ENCODE peak calls at places on chromosomes 11 and 22, in four cellular contexts. H is heart right ventricle, D is neural progenitor cell, W is left ventricle myocardium inferior. E is an unnamed sample. For H3K4me1 and H3K9me3, the result is how much of the 10 kb centered on the place peaks cover.

GRCh38 chr11:67118059-67118766 is 850 bp upstream of the KDM2A start:
- DNase-seq in H (peak), D (no peak), W (peak), E (peak)

GRCh38 chr22:48100685-48101417 is 1338.4 kb downstream of the TBC1D22A start:
- DNase-seq in H (no peak), D (no peak), W (no peak), E (no peak)

GRCh38 chr22:16717699-16718558 is 107.3 kb downstream of the XKR3 start:
- DNase-seq in H (no peak), D (no peak), W (no peak), E (no peak)

GRCh38 chr11:100927579-100927978 is 202.0 kb downstream of the PGR start:
- DNase-seq in H (no peak), D (peak), W (no peak), E (no peak)

GRCh38 chr11:46521947-46522681 is 71.7 kb downstream of the AMBRA1 start:
- DNase-seq in H (no peak), D (no peak), W (no peak), E (no peak)

GRCh38 chr22:39808087-39808486 is 85.5 kb downstream of the ENTHD1 start:
- DNase-seq in H (no peak), D (peak), W (no peak), E (no peak)

GRCh38 chr11:58494096-58494495 is 13.8 kb downstream of the OR5B21 start:
- DNase-seq in H (no peak), D (no peak), W (no peak), E (no peak)

GRCh38 chr11:123560001-123560400 is 94.4 kb downstream of the SCN3B start:
- DNase-seq in H (peak), D (peak), W (peak), E (no peak)

GRCh38 chr11:77406396-77406795 is 67.5 kb downstream of the PAK1 start:
- DNase-seq in H (no peak), D (no peak), W (no peak), E (no peak)

GRCh38 chr11:64643927-64644326 is 52.9 kb downstream of the SLC22A12 start:
- DNase-seq in H (no peak), D (no peak), W (no peak), E (no peak)

GRCh38 chr11:120184371-120184945 is 26.4 kb upstream of the OAF start:
- DNase-seq in H (peak), D (no peak), W (peak), E (peak)

GRCh38 chr11:120182790-120183491 is 27.9 kb upstream of the OAF start:
- DNase-seq in H (peak), D (no peak), W (peak), E (peak)

GRCh38 chr11:120184946-120185677 is 25.7 kb upstream of the OAF start:
- DNase-seq in H (peak), D (no peak), W (peak), E (peak)

GRCh38 chr11:120182357-120182756 is 28.5 kb upstream of the OAF start:
- DNase-seq in H (no peak), D (peak), W (no peak), E (no peak)

GRCh38 chr11:120183701-120184141 is 27.1 kb upstream of the OAF start:
- DNase-seq in H (no peak), D (no peak), W (no peak), E (no peak)
- H3K4me1 ChIP-seq in H (under half), D (half or more), W (half or more), E (half or more)

GRCh38 chr11:18633256-18634139 is 644 bp downstream of the SPTY2D1 start:
- DNase-seq in H (no peak), D (no peak), W (no peak), E (peak)
- H3K9me3 ChIP-seq in H (under half), D (under half), W (under half), E (under half)

DNA sequence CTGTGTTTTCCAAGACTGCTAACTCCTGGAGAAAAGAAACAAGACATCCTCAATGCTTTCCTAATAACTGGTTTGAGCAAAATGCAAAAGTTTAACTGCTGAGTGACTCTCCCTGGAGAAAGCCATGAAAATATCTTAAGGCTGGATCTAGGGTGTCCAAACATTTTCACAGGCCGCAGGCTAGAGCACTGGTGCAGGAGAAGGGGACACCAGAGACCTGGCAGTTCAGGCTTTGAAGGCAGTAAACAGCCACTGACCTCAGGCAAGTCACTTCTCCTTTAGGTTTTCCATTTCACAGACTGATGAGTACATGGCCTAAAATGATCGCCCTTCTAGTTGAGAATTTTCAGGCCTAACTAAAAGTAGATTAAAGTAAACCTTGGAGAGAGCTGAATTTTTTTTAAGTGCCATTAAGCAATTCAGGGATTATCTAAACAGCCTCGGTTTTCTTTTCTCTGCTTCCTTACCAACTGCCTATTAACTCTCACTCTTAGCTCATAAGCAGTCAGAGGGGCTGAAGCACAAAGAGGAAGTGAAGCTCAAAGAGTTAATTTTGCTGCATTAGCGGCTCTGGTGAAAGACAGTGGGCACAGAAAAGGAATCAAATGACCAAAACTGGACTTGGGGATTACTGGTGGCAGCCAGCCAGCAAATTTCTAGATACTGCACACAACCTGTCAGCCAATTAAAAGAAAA is 2.3 kb downstream of the CHKA start:
- DNase-seq in H (no peak), D (peak), W (no peak), E (peak)
- H3K4me1 ChIP-seq in H (under half), D (under half), W (half or more), E (under half)

GRCh38 chr11:105821781-105822180 is 200.3 kb downstream of the MSANTD4 start:
- DNase-seq in H (no peak), D (no peak), W (no peak), E (no peak)
- H3K9me3 ChIP-seq in H (under half), D (under half), W (under half), E (under half)

GRCh38 chr11:12123177-12123576 is 12.8 kb downstream of the MICAL2 start:
- DNase-seq in H (no peak), D (no peak), W (no peak), E (no peak)
- H3K4me1 ChIP-seq in H (half or more), D (under half), W (half or more), E (under half)

GRCh38 chr11:134391656-134392055 is 20.4 kb downstream of the B3GAT1 start:
- DNase-seq in H (no peak), D (no peak), W (no peak), E (peak)
- H3K9me3 ChIP-seq in H (under half), D (under half), W (under half), E (under half)

DNA sequence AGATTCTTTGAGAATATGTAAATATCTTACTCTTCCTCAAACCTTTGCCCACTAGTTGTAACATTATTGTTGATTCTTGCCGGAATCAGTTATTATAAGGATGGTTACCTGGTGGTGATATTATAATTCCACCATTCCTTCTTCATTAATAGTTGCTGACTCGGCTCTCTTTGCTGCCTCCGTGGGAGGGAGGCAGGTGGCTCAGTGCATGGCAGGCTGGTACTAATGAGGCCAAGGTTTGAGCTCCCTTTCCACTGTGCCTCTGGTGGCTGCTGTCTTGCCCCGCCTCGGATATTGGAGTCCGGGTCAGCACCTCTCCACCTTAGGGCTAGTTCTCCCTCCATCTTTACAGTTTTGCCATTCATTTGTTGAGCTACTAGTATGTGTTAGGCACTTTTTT is 12.7 kb downstream of the CD6 start:
- DNase-seq in H (no peak), D (no peak), W (no peak), E (no peak)
- H3K4me1 ChIP-seq in H (under half), D (under half), W (under half), E (under half)

GRCh38 chr22:49302150-49302460 is 525.6 kb downstream of the BRD1 start:
- DNase-seq in H (no peak), D (no peak), W (no peak), E (no peak)

GRCh38 chr22:49302530-49302929 is 525.1 kb downstream of the BRD1 start:
- DNase-seq in H (no peak), D (no peak), W (no peak), E (no peak)

GRCh38 chr22:49303061-49303735 is 524.5 kb downstream of the BRD1 start:
- DNase-seq in H (no peak), D (no peak), W (no peak), E (no peak)

GRCh38 chr22:49305215-49305965 is 522.3 kb downstream of the BRD1 start:
- DNase-seq in H (peak), D (peak), W (peak), E (peak)

DNA sequence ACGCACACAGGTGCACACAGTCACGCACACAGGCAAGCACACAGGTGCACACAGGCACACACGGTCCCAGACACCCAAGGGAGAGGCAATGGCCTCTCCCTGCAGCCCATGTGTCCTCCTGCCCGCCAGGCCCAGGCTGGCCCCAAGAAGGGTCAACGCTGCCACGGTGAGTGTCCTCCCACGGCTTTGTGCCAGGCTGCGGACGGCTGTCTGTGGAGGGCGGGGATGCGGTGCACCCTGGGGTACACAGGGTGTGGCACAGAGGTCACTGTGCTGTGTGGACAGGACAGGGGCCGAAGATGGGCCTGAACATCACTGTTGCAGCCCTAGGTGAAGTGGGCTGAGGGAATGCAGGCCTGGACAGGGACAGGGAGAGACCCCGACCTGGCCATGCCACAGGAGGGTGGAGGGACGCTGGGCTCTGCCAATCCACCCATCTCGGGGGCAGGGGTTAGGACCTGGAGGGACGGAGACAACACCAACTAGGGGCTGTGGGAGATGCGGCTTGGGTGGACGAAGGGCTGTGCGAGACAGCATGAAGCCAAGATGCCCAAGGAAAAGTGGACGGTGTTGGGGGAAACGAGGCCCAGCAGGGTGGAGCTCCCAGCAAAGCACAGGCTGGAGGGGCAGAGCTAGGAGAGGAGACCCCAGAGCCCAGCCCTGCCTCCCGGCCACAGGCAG is 523.8 kb downstream of the BRD1 start:
- DNase-seq in H (no peak), D (no peak), W (no peak), E (no peak)
- H3K9me3 ChIP-seq in H (under half), D (under half), W (under half), E (under half)

GRCh38 chr11:108220721-108221346 is 1.6 kb downstream of the NPAT start:
- DNase-seq in H (no peak), D (no peak), W (no peak), E (no peak)

GRCh38 chr11:108221401-108221800 is 1.0 kb downstream of the NPAT start:
- DNase-seq in H (no peak), D (peak), W (no peak), E (no peak)

GRCh38 chr11:108216988-108217387 is 5.5 kb downstream of the NPAT start:
- DNase-seq in H (no peak), D (no peak), W (no peak), E (no peak)

GRCh38 chr11:108218912-108219783 is 3.3 kb downstream of the NPAT start:
- DNase-seq in H (no peak), D (peak), W (no peak), E (no peak)

DNA sequence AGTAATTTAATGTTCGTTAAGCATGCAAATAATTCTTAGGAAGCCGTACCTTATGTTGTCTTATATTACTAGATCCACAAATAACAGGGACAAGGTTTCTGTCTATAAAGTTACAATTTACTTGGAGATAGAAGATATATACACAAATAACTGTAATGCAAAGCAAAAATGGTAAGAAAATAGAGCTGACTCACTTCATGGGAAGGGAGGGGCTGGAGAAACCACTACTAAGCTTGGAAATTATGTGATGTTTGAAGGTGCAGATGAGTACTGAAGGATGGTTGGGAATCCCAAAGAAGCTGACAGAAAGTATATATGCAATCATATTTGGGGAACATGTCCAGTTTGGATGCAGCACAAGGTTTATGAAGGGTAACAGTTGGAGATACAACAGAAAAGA is 4.0 kb downstream of the NPAT start:
- DNase-seq in H (no peak), D (no peak), W (no peak), E (no peak)
- H3K4me1 ChIP-seq in H (under half), D (under half), W (under half), E (under half)

E was measured in mucosa of descending colon.